ENCODE peak calls at places on chromosomes 11 and 22, in five cellular contexts. N is K562, S is SK-N-SH, C is HCT116, M is HepG2. Q is an unnamed sample.

GRCh38 chr22:18110944-18111758 is 542 bp downstream of the TUBA8 start:
- DNase-seq in C (no peak), S (no peak), N (no peak), M (no peak), Q (no peak)

GRCh38 chr11:116272181-116272789 is 500.5 kb downstream of the BUD13 start:
- DNase-seq in C (no peak), S (peak; percentile 48), M (no peak), N (no peak), Q (no peak)

GRCh38 chr11:131186629-131187075 is 183.8 kb upstream of the NTM start:
- DNase-seq in M (no peak), C (no peak), S (no peak), N (no peak), Q (peak; percentile 72)

GRCh38 chr11:60870276-60870675 is 2.9 kb downstream of the ZP1 start:
- DNase-seq in C (no peak), N (peak; percentile 55), M (no peak), S (peak; percentile 10), Q (no peak)

GRCh38 chr11:57476883-57477506 is 16.7 kb downstream of the RTN4RL2 start:
- DNase-seq in M (no peak), N (peak; percentile 32), S (no peak), C (no peak), Q (no peak)

GRCh38 chr11:127412722-127413121 is 412.2 kb upstream of the KIRREL3 start:
- DNase-seq in N (no peak), M (no peak), C (no peak), S (no peak), Q (no peak)

GRCh38 chr11:73470036-73470624 is 93.9 kb downstream of the RELT start:
- DNase-seq in C (no peak), N (no peak), S (no peak), M (no peak), Q (no peak)

GRCh38 chr11:33598426-33599069 is 102.1 kb downstream of the C11orf91 start:
- DNase-seq in S (peak; percentile 56), M (no peak), N (no peak), C (no peak), Q (no peak)

GRCh38 chr11:82864268-82864667 is 36.0 kb downstream of the PRCP start:
- DNase-seq in S (peak; percentile 54), M (peak; percentile 57), N (no peak), C (peak; percentile 32), Q (no peak)

GRCh38 chr22:50157976-50158375 is 12.6 kb upstream of the PANX2 start:
- DNase-seq in N (no peak), C (no peak), M (no peak), S (no peak), Q (no peak)

GRCh38 chr11:110422306-110422924 is 7.3 kb upstream of the FDX1 start:
- DNase-seq in N (no peak), M (no peak), C (no peak), S (no peak), Q (no peak)

GRCh38 chr11:45599161-45599943 is 66.1 kb downstream of the CHST1 start:
- DNase-seq in M (no peak), N (no peak), S (no peak), C (no peak), Q (no peak)

GRCh38 chr11:45593992-45594391 is 71.4 kb downstream of the CHST1 start:
- DNase-seq in C (peak; percentile 39), M (no peak), S (peak; percentile 29), N (peak; percentile 56), Q (no peak)

GRCh38 chr11:123054301-123055065 is 7.5 kb downstream of the HSPA8 start:
- DNase-seq in M (peak; percentile 70), S (peak; percentile 75), C (peak; percentile 56), N (peak; percentile 57), Q (no peak)

GRCh38 chr11:23988381-23989006 is 508.4 kb upstream of the LUZP2 start:
- DNase-seq in S (no peak), N (no peak), M (peak; percentile 41), C (no peak), Q (no peak)

GRCh38 chr11:119774180-119774763 is 45.3 kb upstream of the NECTIN1 start:
- DNase-seq in M (peak; percentile 16), C (no peak), S (no peak), N (no peak), Q (no peak)

GRCh38 chr22:27476729-27477128 is 324.8 kb downstream of the MN1 start:
- DNase-seq in S (no peak), N (no peak), M (no peak), C (peak; percentile 53), Q (no peak)

GRCh38 chr11:122833133-122833470 is 5.2 kb upstream of the CRTAM start:
- DNase-seq in S (no peak), C (no peak), M (no peak), N (no peak), Q (no peak)

GRCh38 chr11:65355013-65355775 is 643 bp downstream of the TIGD3 start:
- DNase-seq in C (no peak), N (peak; percentile 87), S (peak; percentile 87), M (peak; percentile 15), Q (no peak)

GRCh38 chr22:28952857-28953256 is 69.5 kb downstream of the ZNRF3 start:
- DNase-seq in N (no peak), C (no peak), M (no peak), S (no peak), Q (no peak)

GRCh38 chr22:49768961-49769690 is 58.5 kb downstream of the BRD1 start:
- DNase-seq in N (no peak), C (no peak), M (no peak), S (peak; percentile 40), Q (no peak)

GRCh38 chr11:70577948-70578347 is 179.6 kb downstream of the CTTN start:
- DNase-seq in S (peak; percentile 16), M (no peak), C (no peak), N (no peak), Q (no peak)

GRCh38 chr11:12190511-12190910 is 80.1 kb downstream of the MICAL2 start:
- DNase-seq in M (no peak), C (no peak), N (no peak), S (no peak), Q (no peak)

GRCh38 chr11:12418019-12418611 is 40.7 kb downstream of the PARVA start:
- DNase-seq in C (no peak), S (no peak), M (no peak), N (no peak), Q (no peak)

DNA sequence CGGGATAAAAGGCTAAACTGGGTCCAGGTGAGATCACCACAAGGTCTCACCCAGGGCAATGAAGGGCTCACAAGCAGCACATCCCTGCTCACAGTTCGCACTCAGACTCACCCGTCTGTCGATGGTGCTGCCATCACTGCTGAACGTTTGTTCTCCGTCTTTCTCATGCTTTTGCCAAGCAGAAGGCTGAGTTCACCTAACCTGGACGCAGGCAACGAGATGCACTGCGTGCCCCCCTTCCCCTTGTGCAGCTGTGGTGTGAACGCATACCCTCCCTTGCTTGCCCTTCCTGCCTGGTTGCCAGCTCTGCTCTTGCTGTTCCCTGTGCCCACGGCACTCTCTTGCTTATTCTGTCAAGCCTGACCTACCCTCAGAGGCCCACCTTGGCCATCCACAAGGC is 18.0 kb downstream of the KCTD21 start:
- DNase-seq in N (no peak), M (no peak), C (no peak), S (no peak), Q (no peak)
- H3K27ac ChIP-seq in N (no peak overlapping the region), M (no peak overlapping the region), C (no peak overlapping the region), S (no peak overlapping the region), Q (no peak overlapping the region)

GRCh38 chr11:108591893-108592292 is 1.7 kb downstream of the EXPH5 start:
- DNase-seq in S (no peak), C (no peak), N (peak; percentile 25), M (no peak), Q (no peak)

GRCh38 chr11:108587109-108587508 is 6.5 kb downstream of the EXPH5 start:
- DNase-seq in M (no peak), C (no peak), S (no peak), N (no peak), Q (no peak)

GRCh38 chr11:108588287-108588686 is 5.3 kb downstream of the EXPH5 start:
- DNase-seq in S (no peak), M (no peak), N (no peak), C (no peak), Q (no peak)

GRCh38 chr11:108586600-108586999 is 7.0 kb downstream of the EXPH5 start:
- DNase-seq in M (no peak), S (no peak), N (no peak), C (no peak), Q (no peak)

GRCh38 chr11:108589136-108589535 is 4.4 kb downstream of the EXPH5 start:
- DNase-seq in S (peak; percentile 75), M (no peak), N (no peak), C (no peak), Q (no peak)
- TF ChIP-seq ZBTB33 in S (no peak), M (no peak), N (no peak), C (no peak), Q (no peak)

DNA sequence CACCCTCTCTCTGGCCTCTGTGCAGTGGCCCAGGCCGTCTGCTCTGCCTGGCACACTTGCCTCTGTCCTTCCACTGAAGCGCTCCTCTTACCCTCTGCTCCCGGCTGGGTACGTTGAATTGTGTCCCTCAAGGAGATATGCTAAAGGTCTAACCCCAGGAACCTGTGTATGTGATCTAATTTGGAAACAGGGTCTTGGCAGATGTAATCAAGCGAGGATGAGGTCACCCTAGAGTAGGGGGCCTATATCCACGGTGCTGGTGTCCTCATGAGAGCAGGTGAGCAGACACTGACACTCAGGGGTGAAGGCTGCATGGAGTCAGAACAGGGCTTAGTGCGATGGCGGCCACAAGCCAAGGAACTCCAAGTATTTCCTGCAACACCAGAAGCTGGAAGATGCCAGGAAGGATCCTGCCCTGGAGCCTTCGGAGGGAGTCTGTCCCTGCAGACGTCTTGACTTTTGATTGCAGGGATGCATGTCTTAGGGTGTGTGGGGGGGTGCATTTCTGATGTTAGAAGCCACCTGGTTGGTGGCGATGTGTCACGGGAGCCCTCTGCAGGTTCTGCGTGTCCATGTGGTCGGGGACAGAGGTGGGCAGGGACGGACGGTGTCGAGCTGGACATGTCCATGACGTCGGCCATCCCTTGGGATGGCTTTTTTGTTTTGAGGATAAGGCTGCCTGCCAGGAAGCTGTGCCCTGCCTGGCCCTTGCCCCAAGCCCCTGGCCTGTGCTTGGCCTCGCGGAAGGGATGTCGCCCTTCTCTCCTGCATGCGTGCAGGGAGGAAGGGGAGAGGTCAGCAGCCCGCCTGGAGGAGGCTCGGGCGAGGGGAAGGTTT is 68.6 kb downstream of the LRP5 start:
- DNase-seq in C (no peak), M (no peak), S (no peak), N (no peak), Q (no peak)
- H3K27ac ChIP-seq in C (no peak overlapping the region), M (peak overlapping the region; percentile 73), S (peak overlapping the region; percentile 30), N (no peak overlapping the region), Q (peak overlapping the region; percentile 59)

GRCh38 chr11:28858076-28858475 is 749.9 kb downstream of the METTL15 start:
- DNase-seq in C (no peak), S (no peak), M (no peak), N (no peak), Q (no peak)
- TF ChIP-seq ZBTB33 in C (no peak), S (no peak), M (no peak), N (no peak), Q (no peak)

GRCh38 chr11:62507023-62507422 is 39.6 kb downstream of the AHNAK start:
- DNase-seq in M (no peak), C (no peak), N (no peak), S (no peak), Q (no peak)
- H3K27ac ChIP-seq in M (no peak overlapping the region), C (no peak overlapping the region), N (no peak overlapping the region), S (no peak overlapping the region), Q (no peak overlapping the region)

GRCh38 chr11:30586251-30587144 is at the start of gene MPPED2:
- DNase-seq in N (peak; percentile 12), M (no peak), S (peak; percentile 91), C (no peak), Q (no peak)
- TF ChIP-seq ZBTB33 in N (no peak), M (no peak), S (no peak), C (no peak), Q (no peak)

GRCh38 chr22:39938509-39938908 is 21.7 kb upstream of the TMA7B start:
- DNase-seq in M (no peak), C (no peak), S (no peak), N (peak; percentile 27), Q (no peak)
- H3K27ac ChIP-seq in M (no peak overlapping the region), C (no peak overlapping the region), S (no peak overlapping the region), N (peak overlapping the region; percentile 52), Q (no peak overlapping the region)

Q was measured in GM12878.